ENCODE peak calls at places on chromosomes 13 and 19, in five cellular contexts. S, A, N, C and J are unnamed samples.

GRCh38 chr19:9584073-9584833 is at the start of gene ZNF121:
- DNase-seq in C (peak; percentile 96), N (peak; percentile 83), A (peak; percentile 88), S (peak; percentile 92), J (peak; percentile 80)

GRCh38 chr19:54415208-54415900 is at the start of gene TTYH1:
- DNase-seq in N (no peak), C (peak; percentile 91), A (no peak), S (peak; percentile 62), J (no peak)

GRCh38 chr19:29504454-29504853 is 21.3 kb upstream of the VSTM2B start:
- DNase-seq in C (no peak), N (no peak), A (no peak), S (no peak), J (no peak)

GRCh38 chr13:77305276-77305675 is 21.6 kb downstream of the MYCBP2 start:
- DNase-seq in S (no peak), A (peak; percentile 14), N (no peak), C (no peak), J (no peak)

GRCh38 chr19:53639471-53639870 is 7.7 kb downstream of the DPRX start:
- DNase-seq in C (no peak), N (no peak), S (no peak), A (no peak), J (no peak)

GRCh38 chr13:45575146-45575829 is 40.3 kb downstream of the ERICH6B start:
- DNase-seq in N (no peak), S (no peak), A (no peak), C (no peak), J (no peak)

GRCh38 chr13:37011002-37011401 is 10.4 kb downstream of the EXOSC8 start:
- DNase-seq in N (no peak), S (no peak), C (no peak), A (no peak), J (no peak)

GRCh38 chr13:114328595-114328994 is 14.3 kb downstream of the CHAMP1 start:
- DNase-seq in A (no peak), C (no peak), S (no peak), N (no peak), J (no peak)

GRCh38 chr13:34430294-34430693 is 511.8 kb upstream of the NBEA start:
- DNase-seq in C (no peak), A (no peak), N (peak; percentile 25), S (no peak), J (no peak)

GRCh38 chr19:38434549-38435051 is 1.1 kb downstream of the RYR1 start:
- DNase-seq in C (peak; percentile 89), N (no peak), S (peak; percentile 95), A (no peak), J (no peak)

GRCh38 chr19:31592456-31592855 is 243.2 kb upstream of the TSHZ3 start:
- DNase-seq in A (no peak), S (no peak), C (no peak), N (no peak), J (no peak)

GRCh38 chr19:46980756-46981155 is 38.9 kb upstream of the NPAS1 start:
- DNase-seq in S (no peak), N (no peak), A (no peak), C (no peak), J (no peak)

GRCh38 chr13:79775830-79776229 is 294.9 kb downstream of the NDFIP2 start:
- DNase-seq in C (no peak), N (peak; percentile 72), A (peak; percentile 69), S (no peak), J (peak; percentile 40)

GRCh38 chr13:46655727-46656180 is 102.8 kb downstream of the LRCH1 start:
- DNase-seq in S (no peak), C (no peak), A (peak; percentile 96), N (no peak), J (peak; percentile 23)

GRCh38 chr13:53141336-53141735 is 112.7 kb downstream of the OLFM4 start:
- DNase-seq in S (no peak), N (no peak), A (no peak), C (no peak), J (no peak)

GRCh38 chr13:60134376-60134775 is 29.4 kb downstream of the DIAPH3 start:
- DNase-seq in S (peak; percentile 52), A (no peak), N (peak; percentile 24), C (no peak), J (no peak)

GRCh38 chr19:29273000-29273691 is 60.2 kb upstream of the UQCRFS1 start:
- DNase-seq in C (no peak), A (no peak), N (no peak), S (peak; percentile 17), J (no peak)

GRCh38 chr13:41365636-41366035 is 54.6 kb downstream of the NAA16 start:
- DNase-seq in A (peak; percentile 80), S (no peak), N (peak; percentile 70), C (no peak), J (no peak)

GRCh38 chr13:90717451-90717936 is 630.0 kb upstream of the MIR17HG start:
- DNase-seq in C (no peak), N (peak; percentile 82), A (no peak), S (no peak), J (peak; percentile 72)

GRCh38 chr13:76012091-76012721 is 376.1 kb downstream of the LMO7 start:
- DNase-seq in A (peak; percentile 78), N (peak; percentile 28), S (no peak), C (no peak), J (no peak)

GRCh38 chr19:17803264-17803896 is 8.4 kb downstream of the B3GNT3 start:
- DNase-seq in S (no peak), N (no peak), C (no peak), A (no peak), J (no peak)

GRCh38 chr19:1009043-1009975 is 9.1 kb downstream of the GRIN3B start:
- DNase-seq in N (no peak), C (no peak), S (no peak), A (peak; percentile 45), J (no peak)

GRCh38 chr19:55146078-55146647 is 2.8 kb downstream of the TNNT1 start:
- DNase-seq in C (peak; percentile 80), N (peak; percentile 17), A (no peak), S (peak; percentile 72), J (no peak)

GRCh38 chr19:17948474-17948966 is 15.7 kb downstream of the CCDC124 start:
- DNase-seq in A (no peak), N (peak; percentile 4), C (no peak), S (no peak), J (no peak)

GRCh38 chr13:111976474-111977183 is 90.3 kb upstream of the SOX1 start:
- DNase-seq in C (no peak), S (no peak), N (no peak), A (no peak), J (no peak)

GRCh38 chr13:38804536-38804935 is 117.7 kb downstream of the FREM2 start:
- DNase-seq in A (no peak), C (no peak), N (no peak), S (no peak), J (no peak)

GRCh38 chr13:28505543-28506135 is 10.7 kb upstream of the FLT1 start:
- DNase-seq in S (no peak), A (peak; percentile 95), C (peak; percentile 39), N (no peak), J (no peak)

GRCh38 chr19:616732-617526 is 16.4 kb downstream of the POLRMT start:
- DNase-seq in A (no peak), N (no peak), C (no peak), S (no peak), J (no peak)

GRCh38 chr19:51681286-51681956 is 11.7 kb upstream of the SPACA6 start:
- DNase-seq in C (no peak), S (no peak), N (peak; percentile 89), A (peak; percentile 99), J (no peak)

GRCh38 chr13:28237944-28238343 is 99.6 kb downstream of the PAN3 start:
- DNase-seq in A (no peak), N (no peak), S (no peak), C (no peak), J (no peak)

GRCh38 chr19:16073481-16073880 is 2.8 kb upstream of the TPM4 start:
- DNase-seq in N (no peak), S (no peak), A (no peak), C (peak; percentile 41), J (no peak)
- H3K4me2 ChIP-seq in N (no peak overlapping the region), S (no peak overlapping the region), A (no peak overlapping the region), C (no peak overlapping the region), J (no peak overlapping the region)

DNA sequence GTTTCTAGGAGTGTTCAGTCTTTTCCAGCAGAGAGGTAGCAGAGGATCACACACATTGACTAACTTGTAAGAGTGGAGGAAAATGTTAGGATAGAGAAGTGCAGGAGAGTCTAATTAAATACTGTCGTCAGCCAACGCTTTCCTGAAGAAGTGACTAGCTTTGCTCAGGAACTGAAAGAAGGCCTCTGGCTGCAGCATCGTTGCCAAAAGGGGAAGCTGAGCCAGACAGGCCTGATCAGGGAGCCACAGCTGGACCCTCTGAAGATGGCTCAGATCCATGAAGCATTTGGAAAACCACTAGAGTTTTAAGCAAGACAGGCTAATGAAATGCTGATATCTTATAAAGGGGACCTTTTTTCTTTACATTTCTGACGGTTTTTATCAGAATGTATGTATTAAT is 38.4 kb upstream of the LAMP1 start:
- DNase-seq in C (no peak), A (no peak), S (no peak), N (no peak), J (no peak)
- H2BK12ac ChIP-seq in C (no peak overlapping the region), A (no peak overlapping the region), S (no peak overlapping the region), N (no peak overlapping the region), J (no peak overlapping the region)

GRCh38 chr13:24271231-24271610 is 38.2 kb upstream of the C1QTNF9 start:
- DNase-seq in S (no peak), A (no peak), C (no peak), N (no peak), J (no peak)

GRCh38 chr13:24273926-24274325 is 35.5 kb upstream of the C1QTNF9 start:
- DNase-seq in S (no peak), N (no peak), C (no peak), A (no peak), J (no peak)

GRCh38 chr13:24274452-24274971 is 34.9 kb upstream of the C1QTNF9 start:
- DNase-seq in N (peak; percentile 86), C (no peak), A (peak; percentile 48), S (no peak), J (no peak)

GRCh38 chr13:24271611-24272451 is 37.5 kb upstream of the C1QTNF9 start:
- DNase-seq in N (peak; percentile 68), C (no peak), A (no peak), S (no peak), J (no peak)

GRCh38 chr13:24272452-24273161 is 36.8 kb upstream of the C1QTNF9 start:
- DNase-seq in A (no peak), S (no peak), N (no peak), C (no peak), J (no peak)
- H3K4me2 ChIP-seq in A (no peak overlapping the region), S (no peak overlapping the region), N (peak overlapping the region; percentile 29), C (no peak overlapping the region), J (no peak overlapping the region)

DNA sequence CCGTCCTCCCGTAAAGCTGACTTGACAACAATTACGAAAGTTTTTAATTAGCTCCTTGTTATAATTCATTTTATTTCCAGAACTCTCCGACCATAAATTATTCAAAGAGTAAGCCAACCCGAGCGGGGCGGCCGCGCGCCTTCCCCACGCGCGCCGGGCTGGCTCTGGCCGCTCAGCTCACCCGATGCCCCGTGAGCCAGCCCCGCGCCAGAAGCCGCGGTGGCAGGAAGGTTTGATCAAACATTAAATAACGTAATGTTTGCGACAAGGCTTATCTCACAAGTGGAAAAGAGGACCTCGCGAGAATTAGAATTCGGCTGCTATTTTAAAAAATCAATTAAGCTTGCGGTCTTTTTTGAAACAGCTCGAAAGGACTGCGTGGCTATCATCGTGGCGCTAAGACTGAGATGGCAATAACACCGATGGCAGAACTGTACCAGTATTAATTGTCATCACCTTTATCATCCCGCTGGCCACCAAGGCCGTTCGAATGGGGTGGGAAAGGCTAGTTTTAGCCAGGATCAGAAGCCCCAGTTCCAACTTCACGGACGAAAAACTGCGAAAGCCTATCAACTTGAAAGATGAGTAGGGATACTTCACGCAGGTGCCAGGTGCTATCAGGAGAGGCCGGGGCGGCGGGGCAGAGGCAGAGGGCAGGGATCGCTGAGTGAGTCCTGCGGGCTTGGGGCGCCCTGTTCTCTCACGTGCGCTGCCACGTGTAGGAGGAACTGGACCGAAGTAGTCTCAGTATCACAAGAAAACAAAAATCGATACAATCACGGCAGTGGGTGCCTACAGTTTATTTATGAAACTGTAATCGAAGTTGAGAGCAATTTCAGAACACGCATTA is 6.4 kb downstream of the POU4F1 start:
- DNase-seq in N (no peak), S (peak; percentile 65), C (peak; percentile 68), A (no peak), J (peak; percentile 33)
- H2BK12ac ChIP-seq in N (no peak overlapping the region), S (no peak overlapping the region), C (no peak overlapping the region), A (no peak overlapping the region), J (no peak overlapping the region)